ENCODE peak calls at places on chromosomes 3 and 15, in nine cellular contexts. P is activated T-helper 1 cell treated with Interleukin-2 at 50 U/mL for 16 hours, V is hepatocyte, M is foreskin fibroblast, D is fibroblast of lung, F is NCI-H1092 treated with DMSO at 0.1 percent for 48 hours, S is iris pigment epithelial cell, Z is A549, G is RWPE1. W is an unnamed sample.

GRCh38 chr3:186193534-186194450 is 84.9 kb upstream of the ETV5 start:
- DNase-seq in P (no peak), M (no peak), Z (no peak), D (no peak), G (no peak), V (peak; percentile 78), F (no peak), S (no peak), W (no peak)

GRCh38 chr3:11522398-11522715 is 121.4 kb downstream of the VGLL4 start:
- DNase-seq in M (no peak), V (no peak), D (no peak), F (no peak), Z (no peak), G (no peak), P (no peak), S (peak; percentile 57), W (no peak)

GRCh38 chr15:28093761-28094535 is 5.2 kb downstream of the OCA2 start:
- DNase-seq in P (no peak), F (no peak), V (no peak), G (no peak), D (no peak), M (no peak), Z (no peak), S (no peak), W (no peak)

GRCh38 chr15:65620833-65621232 is 905 bp upstream of the SLC24A1 start:
- DNase-seq in S (no peak), G (no peak), Z (no peak), D (no peak), F (no peak), V (no peak), P (no peak), M (no peak), W (no peak)

GRCh38 chr3:158696618-158697017 is 24.2 kb upstream of the LXN start:
- DNase-seq in D (peak; percentile 39), V (no peak), Z (peak; percentile 49), F (no peak), P (no peak), S (peak; percentile 72), G (no peak), M (peak; percentile 41), W (no peak)

GRCh38 chr15:69021895-69022294 is 7.4 kb downstream of the NOX5 start:
- DNase-seq in V (no peak), M (no peak), P (no peak), F (no peak), Z (no peak), S (no peak), D (no peak), G (no peak), W (no peak)

GRCh38 chr3:188151438-188151837 is 2.5 kb upstream of the LPP start:
- DNase-seq in F (no peak), P (no peak), D (peak; percentile 19), Z (no peak), S (peak; percentile 80), M (no peak), V (no peak), G (no peak), W (no peak)

GRCh38 chr15:31799711-31800321 is 230.5 kb upstream of the CHRNA7 start:
- DNase-seq in F (no peak), V (no peak), P (no peak), D (no peak), S (no peak), G (peak; percentile 17), Z (no peak), M (no peak), W (no peak)

GRCh38 chr3:168696119-168696518 is 600.4 kb upstream of the GOLIM4 start:
- DNase-seq in M (no peak), P (no peak), G (no peak), F (no peak), V (no peak), D (no peak), Z (no peak), S (no peak), W (no peak)

GRCh38 chr15:90295270-90295648 is 29.8 kb downstream of the NGRN start:
- DNase-seq in D (no peak), Z (no peak), P (no peak), M (no peak), F (peak; percentile 42), S (no peak), G (no peak), V (no peak), W (no peak)

GRCh38 chr15:94203321-94203720 is 28.0 kb upstream of the MCTP2 start:
- DNase-seq in D (no peak), P (no peak), Z (no peak), V (no peak), M (no peak), G (no peak), F (no peak), S (no peak), W (no peak)

GRCh38 chr15:37872661-37873060 is 61.8 kb upstream of the TMCO5A start:
- DNase-seq in P (no peak), S (no peak), F (peak; percentile 84), Z (no peak), G (no peak), V (peak; percentile 6), D (peak; percentile 28), M (peak; percentile 42), W (no peak)

GRCh38 chr3:171162986-171163723 is 136.6 kb upstream of the SLC2A2 start:
- DNase-seq in Z (peak; percentile 17), V (no peak), G (no peak), P (no peak), S (no peak), M (peak; percentile 20), F (no peak), D (no peak), W (no peak)